ENCODE peak calls at places on chromosomes 4 and X, in eight cellular contexts. P, N, Y, L, I, G, M and D are unnamed samples. For H3K27me3, the result is how much of the 10 kb centered on the place peaks cover.

GRCh38 chr4:98358630-98359248 is 97.6 kb downstream of the RAP1GDS1 start:
- DNase-seq in P (no peak), N (no peak), Y (no peak), L (no peak), I (no peak), G (no peak), M (no peak), D (no peak)

GRCh38 chrX:110210417-110211139 is 107.3 kb downstream of the AMMECR1 start:
- DNase-seq in P (no peak), N (peak), Y (no peak), L (peak), I (no peak), G (no peak), M (no peak), D (no peak)

GRCh38 chr4:182968917-182969650 is 51.9 kb upstream of the DCTD start:
- DNase-seq in P (no peak), N (no peak), Y (no peak), L (no peak), I (no peak), G (no peak), M (no peak), D (no peak)

GRCh38 chrX:148878371-148878770 is 378.0 kb downstream of the AFF2 start:
- DNase-seq in P (no peak), N (peak), Y (no peak), L (peak), I (no peak), G (no peak), M (no peak), D (no peak)

GRCh38 chr4:113300384-113301011 is 251.0 kb downstream of the ANK2 start:
- DNase-seq in P (peak), N (peak), Y (peak), L (peak), I (no peak), G (no peak), M (no peak), D (peak)

GRCh38 chrX:10577863-10578262 is 42.5 kb downstream of the MID1 start:
- DNase-seq in P (no peak), N (no peak), Y (no peak), L (no peak), I (no peak), G (no peak), M (no peak), D (no peak)

GRCh38 chr4:66351761-66352160 is 681.5 kb upstream of the EPHA5 start:
- DNase-seq in P (no peak), N (no peak), Y (no peak), L (no peak), I (no peak), G (no peak), M (no peak), D (peak)

GRCh38 chr4:149630079-149630478 is 185.6 kb downstream of the IQCM start:
- DNase-seq in P (no peak), N (no peak), Y (no peak), L (no peak), I (no peak), G (no peak), M (no peak), D (no peak)

GRCh38 chrX:110180176-110180927 is 137.5 kb downstream of the AMMECR1 start:
- DNase-seq in P (no peak), N (peak), Y (no peak), L (peak), I (no peak), G (no peak), M (no peak), D (peak)

GRCh38 chr4:138275946-138276621 is 33.9 kb upstream of the SLC7A11 start:
- DNase-seq in P (no peak), N (peak), Y (no peak), L (peak), I (no peak), G (no peak), M (no peak), D (peak)

GRCh38 chr4:78904143-78904542 is 35.1 kb downstream of the PAQR3 start:
- DNase-seq in P (no peak), N (no peak), Y (no peak), L (no peak), I (no peak), G (no peak), M (no peak), D (no peak)

GRCh38 chrX:3142259-3143042 is 101.2 kb downstream of the ARSF start:
- DNase-seq in P (no peak), N (no peak), Y (no peak), L (no peak), I (peak), G (no peak), M (no peak), D (no peak)

DNA sequence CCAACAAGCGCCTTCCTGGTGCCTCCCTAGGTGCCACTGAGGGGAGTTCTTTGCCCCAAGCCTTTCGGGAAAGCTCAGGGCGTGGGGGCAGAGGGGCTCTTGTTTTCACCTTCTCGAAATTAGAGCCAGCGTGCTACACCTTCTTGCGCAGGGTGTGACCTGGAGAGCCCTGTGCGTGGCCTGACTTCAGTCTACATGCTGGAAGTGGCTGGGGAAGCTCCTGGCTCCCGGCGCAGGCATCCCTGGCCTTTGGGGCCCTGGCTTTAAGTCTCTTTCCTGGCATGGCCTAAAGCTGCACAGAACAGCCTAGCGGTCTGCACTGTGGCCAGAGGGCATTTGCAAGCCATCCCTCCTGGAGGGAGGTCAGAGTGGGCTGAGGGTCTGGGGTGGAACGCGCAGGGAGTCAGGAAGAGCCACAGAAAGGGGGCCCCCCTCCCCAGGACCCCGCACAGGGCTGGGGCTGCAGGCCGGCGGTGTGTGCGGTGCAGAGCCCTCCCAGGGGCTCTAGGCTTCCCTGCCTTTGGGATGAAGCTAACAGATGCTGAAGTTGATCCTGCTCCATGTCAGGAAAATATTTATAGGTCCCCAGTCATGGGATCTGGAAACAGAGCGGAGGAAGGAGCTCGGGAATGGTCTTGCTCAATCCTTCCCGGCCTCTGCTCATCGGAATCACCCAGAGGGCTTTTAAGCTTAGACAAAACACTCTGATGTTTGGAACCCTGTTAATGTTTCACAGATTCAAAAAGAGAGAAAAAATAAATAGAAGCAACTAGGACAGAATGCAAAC is 781 bp upstream of the SPON2 start:
- DNase-seq in P (no peak), N (no peak), Y (peak), L (no peak), I (no peak), G (no peak), M (peak), D (peak)
- H3K27me3 ChIP-seq in P (half or more), N (under half), Y (half or more), L (under half), I (under half), G (under half), M (under half), D (under half)

GRCh38 chrX:96481831-96482230 is 202.8 kb upstream of the DIAPH2 start:
- DNase-seq in P (no peak), N (no peak), Y (no peak), L (no peak), I (no peak), G (no peak), M (no peak), D (no peak)
- TF ChIP-seq CTCF in P (no peak), N (no peak), Y (no peak), L (no peak), I (no peak), G (no peak), M (no peak), D (no peak)

DNA sequence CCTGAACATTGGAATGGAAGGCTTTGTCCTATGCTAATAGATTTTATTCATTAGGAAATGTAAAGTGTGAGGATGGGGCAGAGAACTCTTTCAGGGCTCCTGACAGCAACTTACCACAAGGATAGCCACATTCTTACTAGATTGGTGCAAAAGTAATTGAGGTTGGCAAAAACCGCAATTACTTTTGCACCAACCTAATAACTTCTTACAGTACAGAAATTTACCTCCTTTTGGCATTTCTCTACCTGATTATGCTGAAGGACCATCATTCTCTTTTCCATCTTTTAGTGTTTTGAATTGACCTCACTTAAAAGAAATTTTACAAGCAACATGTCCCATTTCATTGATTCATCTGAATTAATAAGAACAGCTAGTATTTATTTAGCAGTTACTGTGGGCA is 109.2 kb upstream of the AP1S2 start:
- DNase-seq in P (no peak), N (no peak), Y (no peak), L (no peak), I (no peak), G (no peak), M (no peak), D (no peak)
- H3K27me3 ChIP-seq in P (under half), N (under half), Y (under half), L (under half), I (under half), G (under half), M (under half), D (under half)

GRCh38 chr4:153345011-153345981 is 808 bp downstream of the MND1 start:
- DNase-seq in P (peak), N (peak), Y (peak), L (peak), I (peak), G (peak), M (peak), D (peak)
- TF ChIP-seq CTCF in P (no peak), N (no peak), Y (no peak), L (peak), I (peak), G (no peak), M (no peak), D (no peak)